ENCODE peak calls at places on chromosomes 12 and 14, in four cellular contexts. K is kidney, U is mesothelial cell of epicardium, S is lower leg skin. J is an unnamed sample.

GRCh38 chr14:33836203-33836894 is 114.5 kb downstream of the EGLN3 start:
- DNase-seq in K (no peak), U (no peak), S (no peak), J (no peak)

GRCh38 chr14:53055003-53055402 is 98.1 kb downstream of the DDHD1 start:
- DNase-seq in U (no peak), K (no peak), S (no peak), J (no peak)

GRCh38 chr12:75438052-75438754 is 42.4 kb upstream of the GLIPR1 start:
- DNase-seq in S (no peak), K (no peak), U (no peak), J (no peak)

GRCh38 chr12:66188584-66189475 is at the start of gene IRAK3:
- DNase-seq in K (peak), U (no peak), S (peak), J (peak)

GRCh38 chr12:21637985-21638891 is 19.4 kb downstream of the LDHB start:
- DNase-seq in S (no peak), U (no peak), K (no peak), J (no peak)

GRCh38 chr12:112252184-112252583 is 126.8 kb downstream of the TRAFD1 start:
- DNase-seq in S (no peak), U (no peak), K (no peak), J (no peak)

GRCh38 chr12:103542078-103542477 is 45.0 kb upstream of the STAB2 start:
- DNase-seq in U (no peak), K (no peak), S (no peak), J (no peak)

GRCh38 chr14:75401356-75401755 is 26.5 kb upstream of the JDP2 start:
- DNase-seq in S (peak), U (no peak), K (no peak), J (no peak)

GRCh38 chr12:31477669-31478068 is 113.3 kb downstream of the DENND5B start:
- DNase-seq in U (no peak), S (no peak), K (no peak), J (no peak)

GRCh38 chr12:57069522-57069921 is 9.1 kb downstream of the NEMP1 start:
- DNase-seq in S (peak), K (no peak), U (no peak), J (no peak)

GRCh38 chr14:64726585-64726890 is 22.3 kb downstream of the PLEKHG3 start:
- DNase-seq in K (peak), S (no peak), U (no peak), J (no peak)

GRCh38 chr14:33916663-33917565 is 34.0 kb downstream of the EGLN3 start:
- DNase-seq in U (no peak), K (no peak), S (no peak), J (no peak)

GRCh38 chr12:131116437-131117117 is 162.9 kb downstream of the ADGRD1 start:
- DNase-seq in U (peak), S (peak), K (peak), J (no peak)

GRCh38 chr12:112891093-112892024 is 15.4 kb upstream of the OAS1 start:
- DNase-seq in S (no peak), U (no peak), K (no peak), J (no peak)

GRCh38 chr14:58805605-58806358 is 168.0 kb downstream of the DACT1 start:
- DNase-seq in U (no peak), S (no peak), K (no peak), J (no peak)

GRCh38 chr12:6301721-6302120 is 8.8 kb upstream of the PLEKHG6 start:
- DNase-seq in S (no peak), U (no peak), K (no peak), J (no peak)

GRCh38 chr12:24062642-24063245 is 113.3 kb upstream of the SOX5 start:
- DNase-seq in U (no peak), K (no peak), S (no peak), J (no peak)

GRCh38 chr14:35687335-35687939 is 121.7 kb downstream of the RALGAPA1 start:
- DNase-seq in U (no peak), K (no peak), S (no peak), J (no peak)

GRCh38 chr12:6552140-6552551 is 3.7 kb downstream of the IFFO1 start:
- DNase-seq in K (no peak), U (no peak), S (no peak), J (no peak)

GRCh38 chr12:45217846-45218245 is 2.0 kb downstream of the ANO6 start:
- DNase-seq in K (no peak), U (no peak), S (no peak), J (no peak)

GRCh38 chr14:99512571-99513182 is 31.5 kb downstream of the CCNK start:
- DNase-seq in K (peak), U (no peak), S (no peak), J (no peak)

GRCh38 chr12:87303396-87304012 is 725.7 kb downstream of the C12orf50 start:
- DNase-seq in U (no peak), K (no peak), S (no peak), J (no peak)

GRCh38 chr14:103064436-103064835 is 7.1 kb upstream of the CDC42BPB start:
- DNase-seq in U (no peak), K (no peak), S (no peak), J (no peak)

GRCh38 chr14:77707355-77707723 is 484 bp downstream of the ALKBH1 start:
- DNase-seq in S (peak), U (no peak), K (no peak), J (peak)

GRCh38 chr12:78316150-78316549 is 485.5 kb downstream of the NAV3 start:
- DNase-seq in S (no peak), K (no peak), U (no peak), J (no peak)

GRCh38 chr12:105291531-105291930 is 39.0 kb upstream of the C12orf75 start:
- DNase-seq in K (no peak), U (no peak), S (no peak), J (no peak)

GRCh38 chr14:50920482-50921225 is 23.6 kb downstream of the PYGL start:
- DNase-seq in U (no peak), S (no peak), K (no peak), J (no peak)

GRCh38 chr14:91059576-91060471 is 617 bp downstream of the RPS6KA5 start:
- DNase-seq in S (peak), K (peak), U (peak), J (no peak)

GRCh38 chr12:39441963-39442894 is 691 bp downstream of the KIF21A start:
- DNase-seq in K (peak), S (peak), U (no peak), J (no peak)

GRCh38 chr14:31263485-31264133 is 56.0 kb upstream of the HECTD1 start:
- DNase-seq in K (peak), U (no peak), S (peak), J (peak)

DNA sequence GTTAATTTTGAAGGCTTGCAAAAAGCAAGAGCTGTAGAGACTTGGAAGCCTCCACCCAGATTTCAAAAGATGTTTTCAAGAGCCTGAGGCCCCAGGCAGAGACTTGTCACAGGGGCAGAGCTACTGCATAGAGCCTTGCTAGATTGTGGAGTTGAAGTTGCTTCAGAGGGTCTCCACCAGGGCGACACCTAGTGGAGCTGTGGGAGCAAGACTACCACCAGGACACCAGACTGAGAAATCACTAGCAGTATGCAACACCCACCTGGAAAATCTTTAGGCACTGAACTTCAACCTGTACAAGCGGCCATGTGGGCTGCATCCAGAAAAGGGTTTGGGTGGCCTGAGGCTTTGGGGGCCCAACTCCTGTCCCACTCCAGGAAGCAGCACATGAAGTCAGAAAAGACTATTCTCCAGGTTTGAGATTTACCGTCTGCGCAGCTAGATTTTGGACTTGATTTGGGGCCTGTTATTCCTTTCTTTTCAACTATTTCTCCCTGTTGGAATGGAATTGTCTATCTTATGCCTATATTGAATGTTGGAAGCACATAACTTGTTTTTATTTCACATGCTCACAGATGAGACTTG is 508.5 kb downstream of the FLRT2 start:
- DNase-seq in K (no peak), S (no peak), U (no peak), J (no peak)
- TF ChIP-seq CTCF in K (peak), S (no peak), U (peak), J (peak)

GRCh38 chr12:50991296-50991695 is 34.9 kb downstream of the SLC11A2 start:
- DNase-seq in U (no peak), K (no peak), S (no peak), J (no peak)
- TF ChIP-seq CTCF in U (no peak), K (no peak), S (no peak), J (no peak)

DNA sequence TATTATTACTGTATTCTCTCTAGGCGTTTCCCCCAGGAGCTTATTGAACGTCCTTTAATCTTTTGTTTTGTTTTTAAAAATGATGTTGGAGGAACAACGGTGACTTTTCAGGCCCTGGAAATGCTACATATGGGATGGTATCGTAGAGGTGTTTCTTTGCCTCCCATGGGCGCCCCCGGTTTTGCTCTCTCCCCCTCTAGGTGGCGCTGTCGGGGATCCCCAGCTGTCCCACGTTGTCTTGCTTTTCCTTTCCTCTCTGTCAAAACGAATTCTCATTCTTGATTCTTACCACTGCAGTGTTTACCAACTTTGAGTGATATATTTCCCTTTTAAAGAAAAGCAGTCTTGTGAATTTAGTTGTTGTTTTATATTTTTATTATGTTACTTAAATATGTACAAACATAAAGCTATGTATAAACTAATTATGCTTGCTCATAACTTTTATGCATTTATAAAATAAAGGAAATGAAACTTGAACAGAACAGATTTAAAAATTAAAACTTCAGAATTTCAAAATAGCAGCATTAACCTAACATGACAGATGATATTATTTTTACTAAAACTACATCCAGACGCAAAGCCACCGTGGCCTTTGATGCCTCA is 171.9 kb downstream of the RGS6 start:
- DNase-seq in U (no peak), S (no peak), K (no peak), J (no peak)
- TF ChIP-seq CTCF in U (no peak), S (no peak), K (peak), J (peak)

GRCh38 chr14:81582420-81582819 is 48.8 kb upstream of the SEL1L start:
- DNase-seq in U (no peak), K (no peak), S (no peak), J (no peak)
- TF ChIP-seq CTCF in U (no peak), K (no peak), S (no peak), J (no peak)